ENCODE peak calls at places on chromosomes 11 and 22, in five cellular contexts. W is lung, X is ascending aorta, Z is transverse colon, M is pancreas. S is an unnamed sample. For H3K4me1, the result is how much of the 10 kb centered on the place peaks cover.

GRCh38 chr11:120229451-120230424 is 10.2 kb upstream of the POU2F3 start:
- DNase-seq in X (no peak), W (no peak), M (no peak), Z (no peak), S (peak)

GRCh38 chr22:26463688-26464087 is 19.9 kb downstream of the HPS4 start:
- DNase-seq in X (no peak), M (no peak), Z (no peak), W (no peak), S (no peak)

GRCh38 chr11:33936745-33937612 is 45.1 kb upstream of the LMO2 start:
- DNase-seq in Z (peak), X (peak), M (peak), W (peak), S (peak)

GRCh38 chr11:4960877-4961276 is 5.4 kb upstream of the OR51A2 start:
- DNase-seq in M (no peak), X (no peak), Z (no peak), W (no peak), S (no peak)

GRCh38 chr11:75233688-75234295 is 6.8 kb upstream of the TPBGL start:
- DNase-seq in Z (no peak), M (peak), X (peak), W (no peak), S (no peak)

GRCh38 chr11:2671748-2672147 is 28.0 kb downstream of the KCNQ1OT1 start:
- DNase-seq in X (peak), Z (no peak), M (peak), W (no peak), S (no peak)

GRCh38 chr22:17884084-17884483 is 109.8 kb upstream of the BID start:
- DNase-seq in Z (no peak), M (no peak), W (no peak), X (no peak), S (no peak)

GRCh38 chr11:110490886-110491285 is 61.1 kb downstream of the FDX1 start:
- DNase-seq in W (no peak), X (no peak), Z (no peak), M (no peak), S (no peak)

GRCh38 chr11:85845052-85845631 is 10.0 kb upstream of the CCDC83 start:
- DNase-seq in X (no peak), M (no peak), Z (no peak), W (no peak), S (no peak)

GRCh38 chr11:132586801-132587200 is 945.5 kb downstream of the OPCML start:
- DNase-seq in X (no peak), W (no peak), Z (no peak), M (no peak), S (no peak)

GRCh38 chr11:7555067-7555699 is 41.4 kb downstream of the PPFIBP2 start:
- DNase-seq in X (no peak), Z (peak), M (peak), W (no peak), S (peak)

GRCh38 chr11:128417607-128418324 is 169.6 kb downstream of the ETS1 start:
- DNase-seq in M (no peak), Z (no peak), X (no peak), W (no peak), S (no peak)

GRCh38 chr22:47065756-47066615 is 303.5 kb downstream of the TBC1D22A start:
- DNase-seq in W (no peak), Z (peak), M (peak), X (peak), S (no peak)

GRCh38 chr11:34427171-34427805 is 11.4 kb upstream of the CAT start:
- DNase-seq in X (no peak), Z (no peak), W (peak), M (no peak), S (no peak)

DNA sequence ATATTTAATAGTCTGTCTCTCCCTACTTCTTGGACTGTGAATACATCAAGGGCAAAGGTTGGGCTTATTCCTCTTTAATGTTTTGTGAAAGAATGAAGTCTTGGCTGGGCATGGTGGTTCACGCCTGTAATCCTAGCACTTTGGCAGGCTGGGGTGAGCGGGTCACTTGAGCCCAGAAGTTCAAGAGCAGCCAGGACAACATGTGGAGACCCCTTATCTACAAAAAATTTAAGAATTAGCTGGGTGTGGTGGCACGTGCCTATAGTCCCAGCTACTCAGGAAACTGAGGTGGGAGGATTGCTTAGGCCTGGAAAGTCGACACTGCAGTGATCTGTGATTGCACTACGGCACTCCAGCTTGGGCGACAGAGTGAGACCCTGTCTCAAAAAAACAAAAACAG is 20.2 kb downstream of the RNF121 start:
- DNase-seq in M (no peak), Z (no peak), X (no peak), W (no peak), S (no peak)
- H3K4me1 ChIP-seq in M (under half), Z (under half), X (under half), W (under half), S (under half)

GRCh38 chr11:112363527-112363926 is 102.9 kb upstream of the PLET1 start:
- DNase-seq in W (no peak), Z (no peak), X (no peak), M (no peak), S (no peak)
- H3K4me1 ChIP-seq in W (under half), Z (under half), X (under half), M (under half), S (under half)

GRCh38 chr22:40450651-40451050 is 80.3 kb downstream of the SGSM3 start:
- DNase-seq in M (no peak), W (no peak), Z (no peak), X (no peak), S (no peak)

GRCh38 chr22:40446203-40446602 is 75.8 kb downstream of the SGSM3 start:
- DNase-seq in Z (no peak), X (no peak), M (no peak), W (no peak), S (no peak)

GRCh38 chr22:40452730-40453487 is 82.5 kb downstream of the SGSM3 start:
- DNase-seq in Z (no peak), X (no peak), M (no peak), W (no peak), S (no peak)

GRCh38 chr22:40451230-40451629 is 80.8 kb downstream of the SGSM3 start:
- DNase-seq in W (no peak), X (no peak), M (no peak), Z (no peak), S (no peak)

GRCh38 chr22:40449676-40450035 is 79.3 kb downstream of the SGSM3 start:
- DNase-seq in Z (no peak), M (no peak), W (no peak), X (no peak), S (no peak)
- H3K4me1 ChIP-seq in Z (under half), M (under half), W (under half), X (under half), S (under half)

GRCh38 chr11:122656073-122656630 is 630 bp downstream of the UBASH3B start:
- DNase-seq in W (peak), Z (peak), M (peak), X (peak), S (peak)
- H3K4me1 ChIP-seq in W (under half), Z (under half), M (under half), X (under half), S (under half)

GRCh38 chr22:23530106-23530505 is 50.0 kb downstream of the IGLL1 start:
- DNase-seq in X (peak), M (no peak), Z (no peak), W (no peak), S (peak)
- H3K4me1 ChIP-seq in X (under half), M (under half), Z (under half), W (under half), S (under half)

S was measured in ovary.